ENCODE peak calls at places on chromosomes 7 and 10, in six cellular contexts. B is Panc1; J is lower lobe of right lung; A is stomach; F is naive thymus-derived CD4-positive, alpha-beta T cell; Y is fibroblast of lung. H is an unnamed sample.

GRCh38 chr7:92925876-92926696 is 89.7 kb upstream of the CDK6 start:
- DNase-seq in Y (peak; percentile 75), J (no peak), F (no peak), B (no peak), A (no peak), H (peak; percentile 47)

GRCh38 chr10:29634764-29635625 is at the start of gene SVIL:
- DNase-seq in Y (peak; percentile 80), B (no peak), J (peak; percentile 67), A (no peak), F (no peak), H (no peak)

GRCh38 chr10:123158682-123159081 is 4.5 kb downstream of the BUB3 start:
- DNase-seq in J (no peak), A (no peak), F (no peak), Y (no peak), B (no peak), H (no peak)

GRCh38 chr10:50554381-50554994 is 69.3 kb downstream of the SGMS1 start:
- DNase-seq in J (no peak), Y (no peak), A (no peak), B (no peak), F (no peak), H (no peak)

GRCh38 chr10:75825656-75826055 is 394.2 kb downstream of the LRMDA start:
- DNase-seq in Y (peak; percentile 38), B (no peak), J (no peak), A (no peak), F (no peak), H (no peak)

GRCh38 chr10:90674461-90674860 is 183.4 kb downstream of the HTR7 start:
- DNase-seq in Y (no peak), A (no peak), J (no peak), F (no peak), B (no peak), H (no peak)

GRCh38 chr7:81186691-81187090 is 267.8 kb upstream of the SEMA3C start:
- DNase-seq in B (no peak), F (no peak), Y (peak; percentile 65), A (no peak), J (no peak), H (no peak)

GRCh38 chr7:7103343-7104313 is 78.7 kb upstream of the C1GALT1 start:
- DNase-seq in J (no peak), Y (peak; percentile 87), F (peak; percentile 66), B (peak; percentile 50), A (no peak), H (peak; percentile 64)

GRCh38 chr7:101588131-101588935 is 40.8 kb downstream of the MYL10 start:
- DNase-seq in B (no peak), Y (no peak), F (no peak), A (no peak), J (no peak), H (no peak)

DNA sequence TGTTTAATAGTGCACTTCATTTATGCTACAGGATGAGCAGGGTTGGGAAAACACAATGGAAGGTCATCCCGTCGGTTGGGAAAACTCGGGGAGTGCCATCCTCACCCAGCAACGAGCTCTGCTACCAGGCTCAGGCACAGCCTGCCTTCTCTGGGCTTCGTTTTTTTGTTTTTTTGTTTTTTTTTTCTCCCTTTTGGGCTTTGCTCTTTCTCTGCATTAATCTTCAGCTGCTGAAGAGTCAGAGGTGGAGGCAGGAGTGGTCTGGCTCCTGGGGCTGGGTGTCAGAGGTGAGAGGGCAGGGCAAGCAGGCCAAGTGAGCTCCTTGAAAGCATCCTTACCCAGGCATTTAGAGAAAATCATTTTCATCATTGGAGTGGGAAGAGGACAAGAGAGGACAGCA is 11.5 kb downstream of the ZNF3 start:
- DNase-seq in F (no peak), Y (no peak), A (no peak), J (no peak), B (no peak), H (no peak)
- H3K9me3 ChIP-seq in F (peaks cover 15% of the 10 kb centered on the region), Y (peaks cover 15% of the 10 kb centered on the region), A (peaks cover 37% of the 10 kb centered on the region), J (peaks cover 28% of the 10 kb centered on the region), B (peaks cover 48% of the 10 kb centered on the region), H (peaks cover 28% of the 10 kb centered on the region)

GRCh38 chr10:44970812-44971395 is 7.7 kb downstream of the DEPP1 start:
- DNase-seq in J (no peak), A (no peak), Y (no peak), F (no peak), B (no peak), H (no peak)
- H3K4me1 ChIP-seq in J (peaks cover 76% of the 10 kb centered on the region), A (peaks cover 67% of the 10 kb centered on the region), Y (peaks cover 4% of the 10 kb centered on the region), F (peaks cover 40% of the 10 kb centered on the region), B (peaks cover 32% of the 10 kb centered on the region), H (peaks cover 22% of the 10 kb centered on the region)

GRCh38 chr7:74713567-74713966 is 56.0 kb downstream of the GTF2I start:
- DNase-seq in A (no peak), B (no peak), F (no peak), Y (no peak), J (no peak), H (no peak)
- H3K36me3 ChIP-seq in A (peaks cover 88% of the 10 kb centered on the region), B (peaks cover 78% of the 10 kb centered on the region), F (peaks cover 19% of the 10 kb centered on the region), Y (peaks cover 9% of the 10 kb centered on the region), J (peaks cover 93% of the 10 kb centered on the region), H (peaks cover 94% of the 10 kb centered on the region)

DNA sequence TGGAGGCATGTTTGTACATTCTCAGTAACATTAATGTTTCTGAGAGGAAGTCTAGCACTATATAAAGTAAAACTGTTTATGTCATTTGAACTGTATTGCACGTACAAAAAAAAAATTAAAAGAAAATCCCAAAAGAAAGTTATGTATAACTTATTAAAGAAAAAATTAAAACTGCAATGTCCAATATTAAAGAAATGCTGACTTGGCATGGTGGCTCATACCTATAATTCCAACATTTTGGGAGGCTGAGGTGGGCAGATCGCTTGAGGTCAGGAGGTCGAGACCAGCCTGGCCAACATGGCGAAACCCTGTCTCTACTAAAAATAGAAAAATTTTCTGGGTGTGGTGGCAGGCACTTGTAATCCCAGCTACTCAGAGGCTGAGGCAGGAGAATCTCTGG is 178.7 kb upstream of the VIPR2 start:
- DNase-seq in B (no peak), Y (no peak), A (no peak), J (no peak), F (no peak), H (no peak)
- H3K9me3 ChIP-seq in B (peaks cover 5% of the 10 kb centered on the region), Y (no peaks in the 10 kb centered on the region), A (peaks cover 23% of the 10 kb centered on the region), J (peaks cover 15% of the 10 kb centered on the region), F (no peaks in the 10 kb centered on the region), H (no peaks in the 10 kb centered on the region)

GRCh38 chr10:119265691-119266090 is 58.3 kb downstream of the GRK5 start:
- DNase-seq in B (no peak), Y (no peak), A (no peak), J (no peak), F (no peak), H (no peak)

GRCh38 chr10:119259345-119259744 is 52.0 kb downstream of the GRK5 start:
- DNase-seq in A (no peak), Y (no peak), F (no peak), B (no peak), J (no peak), H (no peak)

GRCh38 chr10:119268428-119268827 is 61.1 kb downstream of the GRK5 start:
- DNase-seq in F (no peak), Y (no peak), B (no peak), J (no peak), A (no peak), H (no peak)

GRCh38 chr10:119267384-119267783 is 60.0 kb downstream of the GRK5 start:
- DNase-seq in A (no peak), F (no peak), B (no peak), J (no peak), Y (no peak), H (no peak)

GRCh38 chr10:119263966-119264621 is 56.7 kb downstream of the GRK5 start:
- DNase-seq in J (no peak), Y (peak; percentile 53), B (no peak), F (no peak), A (no peak), H (no peak)
- H3K4me1 ChIP-seq in J (peaks cover 56% of the 10 kb centered on the region), Y (peaks cover 3% of the 10 kb centered on the region), B (peaks cover 23% of the 10 kb centered on the region), F (peaks cover 15% of the 10 kb centered on the region), A (peaks cover 33% of the 10 kb centered on the region), H (no peaks in the 10 kb centered on the region)

DNA sequence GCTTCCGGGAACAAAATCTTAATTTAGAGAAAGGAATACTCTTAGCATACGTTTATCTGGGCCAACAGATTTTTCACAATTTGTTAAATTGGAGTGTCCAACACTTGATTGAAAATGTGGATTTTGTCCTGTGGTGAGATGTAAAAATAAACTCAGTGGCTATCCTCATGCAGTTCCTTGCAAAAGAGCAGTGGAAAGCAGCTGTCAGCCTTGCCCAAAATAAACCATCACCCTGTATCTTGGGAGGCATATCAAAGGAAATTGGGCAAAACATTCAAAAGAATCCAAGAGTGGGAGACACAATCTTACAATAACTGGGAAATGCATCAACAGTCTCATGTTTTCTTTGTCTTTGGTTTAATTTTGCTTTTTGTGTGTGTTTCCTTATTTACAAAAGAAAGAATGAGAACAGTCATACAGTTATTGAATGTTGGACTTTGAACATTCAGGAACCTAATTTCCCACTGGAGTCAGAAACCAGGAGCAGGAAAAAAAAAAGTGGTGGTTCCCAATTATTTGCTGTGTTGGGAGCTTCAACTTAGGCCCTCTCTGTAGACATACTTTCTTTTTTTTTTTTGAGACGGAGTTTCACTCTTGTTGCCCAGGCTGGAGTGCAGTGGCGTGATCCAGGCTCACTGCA is 44.4 kb upstream of the DGKI start:
- DNase-seq in B (no peak), Y (no peak), F (no peak), J (no peak), A (no peak), H (no peak)
- H3K36me3 ChIP-seq in B (no peaks in the 10 kb centered on the region), Y (peaks cover 13% of the 10 kb centered on the region), F (no peaks in the 10 kb centered on the region), J (peaks cover 89% of the 10 kb centered on the region), A (peaks cover 74% of the 10 kb centered on the region), H (peaks cover 11% of the 10 kb centered on the region)

GRCh38 chr7:65411249-65411648 is 37.6 kb downstream of the ZNF92 start:
- DNase-seq in A (no peak), B (no peak), Y (no peak), F (no peak), J (no peak), H (no peak)

GRCh38 chr7:65404020-65404419 is 30.4 kb downstream of the ZNF92 start:
- DNase-seq in Y (peak; percentile 5), J (no peak), F (no peak), B (no peak), A (no peak), H (no peak)

GRCh38 chr7:65409363-65409762 is 35.7 kb downstream of the ZNF92 start:
- DNase-seq in Y (no peak), B (no peak), F (no peak), A (no peak), J (no peak), H (no peak)
- H3K9me3 ChIP-seq in Y (no peaks in the 10 kb centered on the region), B (no peaks in the 10 kb centered on the region), F (peaks cover 5% of the 10 kb centered on the region), A (peaks cover 41% of the 10 kb centered on the region), J (peaks cover 32% of the 10 kb centered on the region), H (peaks cover 6% of the 10 kb centered on the region)

GRCh38 chr10:79406683-79407396 is 38.6 kb downstream of the ZCCHC24 start:
- DNase-seq in F (no peak), J (peak; percentile 34), Y (no peak), B (no peak), A (no peak), H (no peak)
- H3K4me1 ChIP-seq in F (no peaks in the 10 kb centered on the region), J (peaks cover 92% of the 10 kb centered on the region), Y (peaks cover 62% of the 10 kb centered on the region), B (peaks cover 6% of the 10 kb centered on the region), A (no peaks in the 10 kb centered on the region), H (no peaks in the 10 kb centered on the region)

DNA sequence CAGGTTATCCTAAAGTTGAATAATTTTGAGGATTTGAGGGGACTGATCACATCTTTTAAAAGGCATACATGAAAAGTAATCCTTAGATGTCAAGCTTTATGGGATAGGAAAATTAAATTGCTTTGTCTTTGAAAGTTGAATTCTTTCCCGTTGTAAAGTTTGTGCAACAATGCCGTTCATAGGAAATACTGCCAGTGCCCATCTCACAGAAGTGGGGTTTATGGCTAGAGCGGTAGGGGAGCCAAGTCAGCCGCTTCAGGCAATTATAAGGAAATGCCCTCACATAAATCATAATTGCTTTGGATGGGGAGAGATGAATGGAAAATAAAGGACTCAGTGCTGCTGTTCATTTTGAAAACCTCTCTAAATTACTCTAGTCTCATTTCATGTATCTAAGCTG is 18.1 kb downstream of the CDC123 start:
- DNase-seq in J (no peak), B (no peak), Y (no peak), F (no peak), A (no peak), H (no peak)
- H3K36me3 ChIP-seq in J (peaks cover 75% of the 10 kb centered on the region), B (peaks cover 18% of the 10 kb centered on the region), Y (peaks cover 7% of the 10 kb centered on the region), F (peaks cover 17% of the 10 kb centered on the region), A (peaks cover 78% of the 10 kb centered on the region), H (peaks cover 71% of the 10 kb centered on the region)

H was measured in HAP-1.